ENCODE peak calls at places on chromosomes 5 and 9, in ten cellular contexts. N is GM04504; A is stomach; D is BE2C; O is NCI-H1930; Z is NCI-H1092 treated with DMSO at 0.1 percent for 48 hours; S is GM03348; J is RPMI8226; L is skeletal muscle cell; I is stimulated activated CD4-positive, alpha-beta T cell treated with anti-CD3 and anti-CD28 coated beads, Interleukin-4, amount 100 ng/mL, for 4 hours. K is an unnamed sample.

GRCh38 chr5:40486437-40487270 is 193.1 kb upstream of the PTGER4 start:
- DNase-seq in S (no peak), D (no peak), A (no peak), O (no peak), J (no peak), N (no peak), Z (no peak), I (peak), L (no peak), K (no peak)

GRCh38 chr5:104540448-104540847 is 977.9 kb upstream of the NUDT12 start:
- DNase-seq in S (no peak), N (peak), Z (peak), D (no peak), L (peak), O (no peak), A (no peak), I (no peak), J (peak), K (no peak)

GRCh38 chr5:178527458-178528307 is 62.5 kb downstream of the COL23A1 start:
- DNase-seq in S (no peak), J (peak), D (no peak), A (no peak), O (no peak), N (no peak), L (no peak), I (no peak), Z (no peak), K (no peak)

GRCh38 chr5:624951-625230 is 12.8 kb downstream of the CEP72 start:
- DNase-seq in D (no peak), L (no peak), S (no peak), O (no peak), N (no peak), J (no peak), A (no peak), Z (no peak), I (no peak), K (no peak)

GRCh38 chr5:175542966-175543235 is 64.5 kb downstream of the SFXN1 start:
- DNase-seq in N (no peak), I (no peak), D (no peak), L (no peak), A (no peak), J (no peak), O (no peak), S (no peak), Z (no peak), K (no peak)

GRCh38 chr9:128207076-128207731 is 4.0 kb downstream of the DNM1 start:
- DNase-seq in O (no peak), A (no peak), L (no peak), Z (no peak), J (no peak), N (no peak), I (no peak), D (no peak), S (no peak), K (no peak)

GRCh38 chr9:136329636-136330405 is 2.5 kb downstream of the GPSM1 start:
- DNase-seq in J (no peak), S (no peak), D (no peak), N (no peak), A (no peak), L (no peak), I (no peak), Z (no peak), O (no peak), K (no peak)

GRCh38 chr9:86521936-86522335 is 167.7 kb upstream of the TUT7 start:
- DNase-seq in O (no peak), S (no peak), J (no peak), I (no peak), A (no peak), D (no peak), N (no peak), L (no peak), Z (no peak), K (no peak)

GRCh38 chr9:125755340-125755739 is 8.2 kb downstream of the PBX3 start:
- DNase-seq in N (no peak), L (no peak), Z (no peak), O (no peak), J (no peak), S (no peak), A (no peak), I (no peak), D (no peak), K (no peak)

GRCh38 chr5:14326035-14326909 is 183.1 kb downstream of the TRIO start:
- DNase-seq in N (no peak), S (no peak), A (no peak), D (peak), J (no peak), O (no peak), Z (no peak), L (no peak), I (no peak), K (no peak)

GRCh38 chr5:76838481-76839261 is 11.1 kb upstream of the S100Z start:
- DNase-seq in J (no peak), L (no peak), Z (no peak), I (no peak), O (no peak), N (no peak), A (no peak), D (no peak), S (no peak), K (no peak)

GRCh38 chr5:36202521-36202961 is 39.2 kb downstream of the NADK2 start:
- DNase-seq in L (peak), I (no peak), S (peak), J (no peak), N (peak), Z (no peak), D (peak), A (no peak), O (no peak), K (no peak)

GRCh38 chr5:40033411-40033810 is 608.6 kb upstream of the DAB2 start:
- DNase-seq in A (no peak), D (no peak), J (no peak), Z (no peak), I (peak), L (no peak), S (no peak), N (no peak), O (peak), K (no peak)

K was measured in NCI-H2107.